ENCODE peak calls at places on chromosomes 2 and 18, in six cellular contexts. F, S, T, K, J and B are unnamed samples.

GRCh38 chr2:26712486-26713465 is 20.3 kb downstream of the KCNK3 start:
- DNase-seq in J (no peak), T (peak), S (no peak), F (no peak), K (peak), B (peak)

GRCh38 chr2:174697267-174697666 is 67.0 kb downstream of the CHRNA1 start:
- DNase-seq in J (peak), K (peak), F (peak), T (no peak), S (peak), B (peak)

GRCh38 chr2:102251042-102251848 is 60.1 kb upstream of the IL1RL1 start:
- DNase-seq in S (peak), T (peak), J (no peak), F (peak), K (no peak), B (no peak)

GRCh38 chr2:60551241-60552095 is 2.0 kb downstream of the BCL11A start:
- DNase-seq in K (peak), J (peak), F (peak), S (peak), T (peak), B (no peak)

GRCh38 chr2:56077352-56077915 is 106.4 kb upstream of the CCDC85A start:
- DNase-seq in T (no peak), J (peak), S (peak), K (no peak), F (peak), B (no peak)

GRCh38 chr18:36728345-36728744 is 100.5 kb downstream of the TPGS2 start:
- DNase-seq in J (no peak), K (no peak), S (no peak), T (no peak), F (no peak), B (no peak)

GRCh38 chr2:161136194-161136593 is 24.0 kb upstream of the TANK start:
- DNase-seq in K (no peak), S (no peak), T (no peak), F (no peak), J (peak), B (no peak)

GRCh38 chr2:196101325-196101981 is 32.8 kb upstream of the DNAH7 start:
- DNase-seq in K (no peak), J (peak), S (peak), F (peak), T (no peak), B (no peak)

GRCh38 chr2:2720351-2720750 is 389.3 kb upstream of the MYT1L start:
- DNase-seq in K (no peak), T (no peak), F (no peak), J (no peak), S (no peak), B (no peak)

GRCh38 chr18:9117980-9118841 is 15.7 kb downstream of the NDUFV2 start:
- DNase-seq in F (no peak), K (no peak), S (no peak), T (no peak), J (no peak), B (no peak)

GRCh38 chr2:70525032-70525431 is 28.6 kb downstream of the TGFA start:
- DNase-seq in T (no peak), J (no peak), S (peak), K (no peak), F (peak), B (no peak)

GRCh38 chr2:129721841-129722240 is 257.6 kb upstream of the RAB6C start:
- DNase-seq in F (no peak), J (no peak), S (no peak), T (no peak), K (no peak), B (no peak)

GRCh38 chr18:63970803-63971191 is 916 bp downstream of the SERPINB8 start:
- DNase-seq in T (peak), F (peak), J (no peak), K (peak), S (peak), B (peak)

GRCh38 chr18:12048010-12048826 is 45.4 kb upstream of the ANKRD62 start:
- DNase-seq in F (no peak), S (peak), K (no peak), T (no peak), J (no peak), B (no peak)

GRCh38 chr2:64457518-64457917 is 3.6 kb downstream of the LGALSL start:
- DNase-seq in J (peak), T (no peak), F (no peak), K (no peak), S (no peak), B (no peak)

GRCh38 chr18:808086-808485 is 4.0 kb downstream of the YES1 start:
- DNase-seq in F (peak), K (peak), J (no peak), S (no peak), T (no peak), B (no peak)

GRCh38 chr2:126038901-126039300 is 617.1 kb upstream of the GYPC start:
- DNase-seq in K (no peak), F (no peak), T (no peak), J (peak), S (no peak), B (no peak)

GRCh38 chr18:2939317-2939716 is 73.6 kb downstream of the LPIN2 start:
- DNase-seq in F (no peak), S (no peak), K (no peak), J (no peak), T (peak), B (no peak)

GRCh38 chr2:96116879-96117533 is 635 bp upstream of the ADRA2B start:
- DNase-seq in J (peak), F (no peak), T (peak), K (peak), S (peak), B (peak)

GRCh38 chr2:64651590-64651989 is 2.1 kb downstream of the SERTAD2 start:
- DNase-seq in K (no peak), J (peak), F (no peak), S (no peak), T (no peak), B (no peak)

GRCh38 chr2:212923393-212923792 is 228.0 kb downstream of the IKZF2 start:
- DNase-seq in S (no peak), T (no peak), F (no peak), K (no peak), J (no peak), B (no peak)

GRCh38 chr2:52456759-52457377 is 1310.7 kb upstream of the CHAC2 start:
- DNase-seq in F (peak), J (no peak), S (no peak), T (no peak), K (no peak), B (no peak)